ENCODE peak calls at places on chromosomes 1 and 21, in ten cellular contexts. One of them, this sample, is unnamed.

GRCh38 chr1:12549460-12550349 is 68.3 kb downstream of the DHRS3 start:
- DNase-seq in spleen: no peak
- DNase-seq in NCI-H345: peak
- DNase-seq in renal cortical epithelial cell: peak
- DNase-seq in H9: no peak
- DNase-seq in activated CD4-positive, CD25-positive, alpha-beta regulatory T cell treated with anti-CD3 and anti-CD28 coated beads, Interleukin-2, amount 50 U/mL, for 72 hours: peak
- DNase-seq in Jurkat, Clone E6-1: no peak
- DNase-seq in OCI-LY7: no peak
- DNase-seq in stimulated activated CD4-positive, alpha-beta T cell treated with anti-CD3 and anti-CD28 coated beads, Interleukin-1b, Interleukin-23, amount 100 ng/mL, for 4 hours: peak
- DNase-seq in midbrain: no peak
- DNase-seq in this sample: no peak

GRCh38 chr21:29372063-29372802 is 73.5 kb downstream of the BACH1 start:
- DNase-seq in NCI-H345: peak
- DNase-seq in activated CD4-positive, CD25-positive, alpha-beta regulatory T cell treated with anti-CD3 and anti-CD28 coated beads, Interleukin-2, amount 50 U/mL, for 72 hours: peak
- DNase-seq in midbrain: peak
- DNase-seq in renal cortical epithelial cell: peak
- DNase-seq in spleen: peak
- DNase-seq in OCI-LY7: peak
- DNase-seq in Jurkat, Clone E6-1: peak
- DNase-seq in stimulated activated CD4-positive, alpha-beta T cell treated with anti-CD3 and anti-CD28 coated beads, Interleukin-1b, Interleukin-23, amount 100 ng/mL, for 4 hours: no peak
- DNase-seq in H9: peak
- DNase-seq in this sample: peak

GRCh38 chr1:42941640-42942330 is 16.9 kb downstream of the SLC2A1 start:
- DNase-seq in activated CD4-positive, CD25-positive, alpha-beta regulatory T cell treated with anti-CD3 and anti-CD28 coated beads, Interleukin-2, amount 50 U/mL, for 72 hours: no peak
- DNase-seq in OCI-LY7: no peak
- DNase-seq in midbrain: peak
- DNase-seq in Jurkat, Clone E6-1: no peak
- DNase-seq in renal cortical epithelial cell: peak
- DNase-seq in NCI-H345: no peak
- DNase-seq in H9: no peak
- DNase-seq in spleen: peak
- DNase-seq in stimulated activated CD4-positive, alpha-beta T cell treated with anti-CD3 and anti-CD28 coated beads, Interleukin-1b, Interleukin-23, amount 100 ng/mL, for 4 hours: no peak
- DNase-seq in this sample: no peak

GRCh38 chr1:9093581-9093980 is 24.1 kb upstream of the SLC2A5 start:
- DNase-seq in H9: no peak
- DNase-seq in activated CD4-positive, CD25-positive, alpha-beta regulatory T cell treated with anti-CD3 and anti-CD28 coated beads, Interleukin-2, amount 50 U/mL, for 72 hours: no peak
- DNase-seq in OCI-LY7: no peak
- DNase-seq in NCI-H345: no peak
- DNase-seq in spleen: no peak
- DNase-seq in Jurkat, Clone E6-1: no peak
- DNase-seq in midbrain: no peak
- DNase-seq in renal cortical epithelial cell: no peak
- DNase-seq in stimulated activated CD4-positive, alpha-beta T cell treated with anti-CD3 and anti-CD28 coated beads, Interleukin-1b, Interleukin-23, amount 100 ng/mL, for 4 hours: no peak
- DNase-seq in this sample: no peak

GRCh38 chr1:179817789-179818188 is 59.8 kb downstream of the TOR1AIP2 start:
- DNase-seq in stimulated activated CD4-positive, alpha-beta T cell treated with anti-CD3 and anti-CD28 coated beads, Interleukin-1b, Interleukin-23, amount 100 ng/mL, for 4 hours: no peak
- DNase-seq in OCI-LY7: no peak
- DNase-seq in midbrain: no peak
- DNase-seq in H9: no peak
- DNase-seq in activated CD4-positive, CD25-positive, alpha-beta regulatory T cell treated with anti-CD3 and anti-CD28 coated beads, Interleukin-2, amount 50 U/mL, for 72 hours: no peak
- DNase-seq in NCI-H345: no peak
- DNase-seq in Jurkat, Clone E6-1: no peak
- DNase-seq in spleen: peak
- DNase-seq in renal cortical epithelial cell: no peak
- DNase-seq in this sample: no peak

GRCh38 chr1:24526940-24527542 is 24.4 kb downstream of the RCAN3 start:
- DNase-seq in Jurkat, Clone E6-1: peak
- DNase-seq in midbrain: peak
- DNase-seq in H9: no peak
- DNase-seq in activated CD4-positive, CD25-positive, alpha-beta regulatory T cell treated with anti-CD3 and anti-CD28 coated beads, Interleukin-2, amount 50 U/mL, for 72 hours: no peak
- DNase-seq in NCI-H345: no peak
- DNase-seq in OCI-LY7: peak
- DNase-seq in renal cortical epithelial cell: no peak
- DNase-seq in stimulated activated CD4-positive, alpha-beta T cell treated with anti-CD3 and anti-CD28 coated beads, Interleukin-1b, Interleukin-23, amount 100 ng/mL, for 4 hours: peak
- DNase-seq in spleen: no peak
- DNase-seq in this sample: no peak

GRCh38 chr21:46005081-46005480 is 23.5 kb downstream of the COL6A1 start:
- DNase-seq in activated CD4-positive, CD25-positive, alpha-beta regulatory T cell treated with anti-CD3 and anti-CD28 coated beads, Interleukin-2, amount 50 U/mL, for 72 hours: no peak
- DNase-seq in Jurkat, Clone E6-1: no peak
- DNase-seq in spleen: no peak
- DNase-seq in NCI-H345: no peak
- DNase-seq in midbrain: no peak
- DNase-seq in OCI-LY7: no peak
- DNase-seq in H9: peak
- DNase-seq in stimulated activated CD4-positive, alpha-beta T cell treated with anti-CD3 and anti-CD28 coated beads, Interleukin-1b, Interleukin-23, amount 100 ng/mL, for 4 hours: no peak
- DNase-seq in renal cortical epithelial cell: no peak
- DNase-seq in this sample: no peak

GRCh38 chr1:12436817-12437599 is 181.0 kb downstream of the DHRS3 start:
- DNase-seq in midbrain: no peak
- DNase-seq in NCI-H345: no peak
- DNase-seq in renal cortical epithelial cell: peak
- DNase-seq in Jurkat, Clone E6-1: no peak
- DNase-seq in OCI-LY7: no peak
- DNase-seq in spleen: no peak
- DNase-seq in stimulated activated CD4-positive, alpha-beta T cell treated with anti-CD3 and anti-CD28 coated beads, Interleukin-1b, Interleukin-23, amount 100 ng/mL, for 4 hours: no peak
- DNase-seq in activated CD4-positive, CD25-positive, alpha-beta regulatory T cell treated with anti-CD3 and anti-CD28 coated beads, Interleukin-2, amount 50 U/mL, for 72 hours: no peak
- DNase-seq in H9: no peak
- DNase-seq in this sample: no peak

GRCh38 chr1:244968431-244968830 is 104.1 kb upstream of the HNRNPU start:
- DNase-seq in stimulated activated CD4-positive, alpha-beta T cell treated with anti-CD3 and anti-CD28 coated beads, Interleukin-1b, Interleukin-23, amount 100 ng/mL, for 4 hours: no peak
- DNase-seq in midbrain: no peak
- DNase-seq in renal cortical epithelial cell: no peak
- DNase-seq in NCI-H345: no peak
- DNase-seq in Jurkat, Clone E6-1: no peak
- DNase-seq in activated CD4-positive, CD25-positive, alpha-beta regulatory T cell treated with anti-CD3 and anti-CD28 coated beads, Interleukin-2, amount 50 U/mL, for 72 hours: no peak
- DNase-seq in OCI-LY7: no peak
- DNase-seq in H9: peak
- DNase-seq in spleen: peak
- DNase-seq in this sample: peak

GRCh38 chr21:41112740-41113692 is 54.9 kb upstream of the BACE2 start:
- DNase-seq in midbrain: peak
- DNase-seq in spleen: no peak
- DNase-seq in stimulated activated CD4-positive, alpha-beta T cell treated with anti-CD3 and anti-CD28 coated beads, Interleukin-1b, Interleukin-23, amount 100 ng/mL, for 4 hours: no peak
- DNase-seq in renal cortical epithelial cell: peak
- DNase-seq in activated CD4-positive, CD25-positive, alpha-beta regulatory T cell treated with anti-CD3 and anti-CD28 coated beads, Interleukin-2, amount 50 U/mL, for 72 hours: no peak
- DNase-seq in H9: peak
- DNase-seq in NCI-H345: no peak
- DNase-seq in Jurkat, Clone E6-1: peak
- DNase-seq in OCI-LY7: peak
- DNase-seq in this sample: no peak

GRCh38 chr1:3563610-3564009 is 47.7 kb downstream of the MEGF6 start:
- DNase-seq in activated CD4-positive, CD25-positive, alpha-beta regulatory T cell treated with anti-CD3 and anti-CD28 coated beads, Interleukin-2, amount 50 U/mL, for 72 hours: no peak
- DNase-seq in NCI-H345: no peak
- DNase-seq in spleen: no peak
- DNase-seq in OCI-LY7: no peak
- DNase-seq in stimulated activated CD4-positive, alpha-beta T cell treated with anti-CD3 and anti-CD28 coated beads, Interleukin-1b, Interleukin-23, amount 100 ng/mL, for 4 hours: no peak
- DNase-seq in midbrain: no peak
- DNase-seq in Jurkat, Clone E6-1: no peak
- DNase-seq in H9: no peak
- DNase-seq in renal cortical epithelial cell: no peak
- DNase-seq in this sample: no peak

GRCh38 chr1:28341591-28341990 is 12.8 kb downstream of the MED18 start:
- DNase-seq in OCI-LY7: no peak
- DNase-seq in spleen: no peak
- DNase-seq in H9: no peak
- DNase-seq in activated CD4-positive, CD25-positive, alpha-beta regulatory T cell treated with anti-CD3 and anti-CD28 coated beads, Interleukin-2, amount 50 U/mL, for 72 hours: no peak
- DNase-seq in renal cortical epithelial cell: peak
- DNase-seq in midbrain: no peak
- DNase-seq in stimulated activated CD4-positive, alpha-beta T cell treated with anti-CD3 and anti-CD28 coated beads, Interleukin-1b, Interleukin-23, amount 100 ng/mL, for 4 hours: no peak
- DNase-seq in Jurkat, Clone E6-1: no peak
- DNase-seq in NCI-H345: no peak
- DNase-seq in this sample: no peak

GRCh38 chr1:89739013-89739843 is 81.6 kb upstream of the LRRC8D start:
- DNase-seq in stimulated activated CD4-positive, alpha-beta T cell treated with anti-CD3 and anti-CD28 coated beads, Interleukin-1b, Interleukin-23, amount 100 ng/mL, for 4 hours: peak
- DNase-seq in OCI-LY7: no peak
- DNase-seq in Jurkat, Clone E6-1: no peak
- DNase-seq in activated CD4-positive, CD25-positive, alpha-beta regulatory T cell treated with anti-CD3 and anti-CD28 coated beads, Interleukin-2, amount 50 U/mL, for 72 hours: peak
- DNase-seq in spleen: no peak
- DNase-seq in renal cortical epithelial cell: peak
- DNase-seq in H9: no peak
- DNase-seq in midbrain: no peak
- DNase-seq in NCI-H345: no peak
- DNase-seq in this sample: no peak

GRCh38 chr1:22562584-22563551 is at the start of gene EPHA8:
- DNase-seq in renal cortical epithelial cell: no peak
- DNase-seq in H9: no peak
- DNase-seq in activated CD4-positive, CD25-positive, alpha-beta regulatory T cell treated with anti-CD3 and anti-CD28 coated beads, Interleukin-2, amount 50 U/mL, for 72 hours: no peak
- DNase-seq in spleen: no peak
- DNase-seq in OCI-LY7: no peak
- DNase-seq in Jurkat, Clone E6-1: no peak
- DNase-seq in midbrain: no peak
- DNase-seq in NCI-H345: no peak
- DNase-seq in stimulated activated CD4-positive, alpha-beta T cell treated with anti-CD3 and anti-CD28 coated beads, Interleukin-1b, Interleukin-23, amount 100 ng/mL, for 4 hours: no peak
- DNase-seq in this sample: no peak

GRCh38 chr1:224720216-224720615 is 104.1 kb downstream of the CNIH3 start:
- DNase-seq in Jurkat, Clone E6-1: no peak
- DNase-seq in midbrain: no peak
- DNase-seq in H9: peak
- DNase-seq in activated CD4-positive, CD25-positive, alpha-beta regulatory T cell treated with anti-CD3 and anti-CD28 coated beads, Interleukin-2, amount 50 U/mL, for 72 hours: no peak
- DNase-seq in OCI-LY7: no peak
- DNase-seq in stimulated activated CD4-positive, alpha-beta T cell treated with anti-CD3 and anti-CD28 coated beads, Interleukin-1b, Interleukin-23, amount 100 ng/mL, for 4 hours: no peak
- DNase-seq in renal cortical epithelial cell: no peak
- DNase-seq in spleen: no peak
- DNase-seq in NCI-H345: no peak
- DNase-seq in this sample: no peak

GRCh38 chr1:207414606-207415108 is 39.5 kb upstream of the CR2 start:
- DNase-seq in activated CD4-positive, CD25-positive, alpha-beta regulatory T cell treated with anti-CD3 and anti-CD28 coated beads, Interleukin-2, amount 50 U/mL, for 72 hours: no peak
- DNase-seq in Jurkat, Clone E6-1: no peak
- DNase-seq in midbrain: no peak
- DNase-seq in H9: no peak
- DNase-seq in NCI-H345: no peak
- DNase-seq in renal cortical epithelial cell: no peak
- DNase-seq in OCI-LY7: peak
- DNase-seq in spleen: no peak
- DNase-seq in stimulated activated CD4-positive, alpha-beta T cell treated with anti-CD3 and anti-CD28 coated beads, Interleukin-1b, Interleukin-23, amount 100 ng/mL, for 4 hours: no peak
- DNase-seq in this sample: no peak

GRCh38 chr1:71834570-71835441 is 447.5 kb downstream of the NEGR1 start:
- DNase-seq in Jurkat, Clone E6-1: no peak
- DNase-seq in NCI-H345: no peak
- DNase-seq in stimulated activated CD4-positive, alpha-beta T cell treated with anti-CD3 and anti-CD28 coated beads, Interleukin-1b, Interleukin-23, amount 100 ng/mL, for 4 hours: no peak
- DNase-seq in activated CD4-positive, CD25-positive, alpha-beta regulatory T cell treated with anti-CD3 and anti-CD28 coated beads, Interleukin-2, amount 50 U/mL, for 72 hours: no peak
- DNase-seq in renal cortical epithelial cell: peak
- DNase-seq in spleen: no peak
- DNase-seq in H9: no peak
- DNase-seq in midbrain: no peak
- DNase-seq in OCI-LY7: no peak
- DNase-seq in this sample: no peak

GRCh38 chr21:32524010-32524719 is 61.2 kb downstream of the TCP10L start:
- DNase-seq in OCI-LY7: no peak
- DNase-seq in activated CD4-positive, CD25-positive, alpha-beta regulatory T cell treated with anti-CD3 and anti-CD28 coated beads, Interleukin-2, amount 50 U/mL, for 72 hours: no peak
- DNase-seq in H9: no peak
- DNase-seq in renal cortical epithelial cell: peak
- DNase-seq in spleen: no peak
- DNase-seq in stimulated activated CD4-positive, alpha-beta T cell treated with anti-CD3 and anti-CD28 coated beads, Interleukin-1b, Interleukin-23, amount 100 ng/mL, for 4 hours: no peak
- DNase-seq in midbrain: no peak
- DNase-seq in NCI-H345: no peak
- DNase-seq in Jurkat, Clone E6-1: no peak
- DNase-seq in this sample: no peak

GRCh38 chr1:27632387-27633297 is 2.3 kb downstream of the FGR start:
- DNase-seq in stimulated activated CD4-positive, alpha-beta T cell treated with anti-CD3 and anti-CD28 coated beads, Interleukin-1b, Interleukin-23, amount 100 ng/mL, for 4 hours: no peak
- DNase-seq in activated CD4-positive, CD25-positive, alpha-beta regulatory T cell treated with anti-CD3 and anti-CD28 coated beads, Interleukin-2, amount 50 U/mL, for 72 hours: no peak
- DNase-seq in OCI-LY7: peak
- DNase-seq in midbrain: no peak
- DNase-seq in NCI-H345: no peak
- DNase-seq in spleen: peak
- DNase-seq in renal cortical epithelial cell: no peak
- DNase-seq in H9: no peak
- DNase-seq in Jurkat, Clone E6-1: peak
- DNase-seq in this sample: no peak

GRCh38 chr1:161223805-161224694 is 622 bp upstream of the APOA2 start:
- DNase-seq in renal cortical epithelial cell: no peak
- DNase-seq in midbrain: no peak
- DNase-seq in Jurkat, Clone E6-1: no peak
- DNase-seq in NCI-H345: no peak
- DNase-seq in spleen: peak
- DNase-seq in activated CD4-positive, CD25-positive, alpha-beta regulatory T cell treated with anti-CD3 and anti-CD28 coated beads, Interleukin-2, amount 50 U/mL, for 72 hours: no peak
- DNase-seq in OCI-LY7: no peak
- DNase-seq in stimulated activated CD4-positive, alpha-beta T cell treated with anti-CD3 and anti-CD28 coated beads, Interleukin-1b, Interleukin-23, amount 100 ng/mL, for 4 hours: no peak
- DNase-seq in H9: no peak
- DNase-seq in this sample: no peak

GRCh38 chr1:11495579-11495978 is 16.6 kb downstream of the DISP3 start:
- DNase-seq in H9: no peak
- DNase-seq in NCI-H345: no peak
- DNase-seq in midbrain: no peak
- DNase-seq in OCI-LY7: no peak
- DNase-seq in renal cortical epithelial cell: no peak
- DNase-seq in activated CD4-positive, CD25-positive, alpha-beta regulatory T cell treated with anti-CD3 and anti-CD28 coated beads, Interleukin-2, amount 50 U/mL, for 72 hours: no peak
- DNase-seq in Jurkat, Clone E6-1: no peak
- DNase-seq in spleen: no peak
- DNase-seq in stimulated activated CD4-positive, alpha-beta T cell treated with anti-CD3 and anti-CD28 coated beads, Interleukin-1b, Interleukin-23, amount 100 ng/mL, for 4 hours: no peak
- DNase-seq in this sample: no peak

GRCh38 chr1:236159704-236160539 is 17.6 kb downstream of the GPR137B start:
- DNase-seq in spleen: peak
- DNase-seq in Jurkat, Clone E6-1: no peak
- DNase-seq in stimulated activated CD4-positive, alpha-beta T cell treated with anti-CD3 and anti-CD28 coated beads, Interleukin-1b, Interleukin-23, amount 100 ng/mL, for 4 hours: no peak
- DNase-seq in OCI-LY7: no peak
- DNase-seq in midbrain: no peak
- DNase-seq in NCI-H345: no peak
- DNase-seq in activated CD4-positive, CD25-positive, alpha-beta regulatory T cell treated with anti-CD3 and anti-CD28 coated beads, Interleukin-2, amount 50 U/mL, for 72 hours: no peak
- DNase-seq in H9: no peak
- DNase-seq in renal cortical epithelial cell: peak
- DNase-seq in this sample: no peak

GRCh38 chr1:18955116-18955441 is 1.4 kb downstream of the IFFO2 start:
- DNase-seq in activated CD4-positive, CD25-positive, alpha-beta regulatory T cell treated with anti-CD3 and anti-CD28 coated beads, Interleukin-2, amount 50 U/mL, for 72 hours: no peak
- DNase-seq in renal cortical epithelial cell: peak
- DNase-seq in NCI-H345: no peak
- DNase-seq in midbrain: no peak
- DNase-seq in H9: no peak
- DNase-seq in OCI-LY7: no peak
- DNase-seq in stimulated activated CD4-positive, alpha-beta T cell treated with anti-CD3 and anti-CD28 coated beads, Interleukin-1b, Interleukin-23, amount 100 ng/mL, for 4 hours: no peak
- DNase-seq in Jurkat, Clone E6-1: no peak
- DNase-seq in spleen: no peak
- DNase-seq in this sample: no peak

This sample was measured in ecto neural progenitor cell.